ENCODE peak calls at places on chromosomes 4 and X, in eight cellular contexts. One of them, this sample, is unnamed.
A peak's percentile ranks its signal among the peaks of the same experiment; 100 is the strongest.

GRCh38 chr4:58216461-58216860 is 1106.3 kb upstream of the IGFBP7 start:
- DNase-seq in ovary: no peak
- DNase-seq in tibial nerve: no peak
- DNase-seq in PC-9: no peak
- DNase-seq in neural progenitor cell: no peak
- DNase-seq in pancreas: no peak
- DNase-seq in upper lobe of right lung: no peak
- DNase-seq in CD4-positive, alpha-beta memory T cell: no peak
- DNase-seq in this sample: no peak

GRCh38 chr4:94442251-94442650 is 9.5 kb upstream of the PDLIM5 start:
- DNase-seq in CD4-positive, alpha-beta memory T cell: no peak
- DNase-seq in ovary: no peak
- DNase-seq in neural progenitor cell: no peak
- DNase-seq in upper lobe of right lung: no peak
- DNase-seq in PC-9: no peak
- DNase-seq in pancreas: no peak
- DNase-seq in tibial nerve: no peak
- DNase-seq in this sample: no peak

GRCh38 chrX:1097328-1097727 is 115.1 kb downstream of the CRLF2 start:
- DNase-seq in ovary: no peak
- DNase-seq in tibial nerve: no peak
- DNase-seq in pancreas: no peak
- DNase-seq in upper lobe of right lung: no peak
- DNase-seq in CD4-positive, alpha-beta memory T cell: no peak
- DNase-seq in PC-9: no peak
- DNase-seq in neural progenitor cell: no peak
- DNase-seq in this sample: no peak

GRCh38 chrX:122565952-122566351 is 618.1 kb upstream of the GRIA3 start:
- DNase-seq in tibial nerve: no peak
- DNase-seq in PC-9: no peak
- DNase-seq in upper lobe of right lung: no peak
- DNase-seq in neural progenitor cell: no peak
- DNase-seq in ovary: no peak
- DNase-seq in pancreas: peak; percentile 14
- DNase-seq in CD4-positive, alpha-beta memory T cell: no peak
- DNase-seq in this sample: no peak

GRCh38 chrX:114959729-114960128 is 57.7 kb downstream of the IL13RA2 start:
- DNase-seq in upper lobe of right lung: no peak
- DNase-seq in pancreas: no peak
- DNase-seq in CD4-positive, alpha-beta memory T cell: no peak
- DNase-seq in neural progenitor cell: peak; percentile 9
- DNase-seq in tibial nerve: no peak
- DNase-seq in ovary: no peak
- DNase-seq in PC-9: no peak
- DNase-seq in this sample: no peak

GRCh38 chrX:102042706-102043325 is 82.7 kb upstream of the TCEAL2 start:
- DNase-seq in pancreas: no peak
- DNase-seq in tibial nerve: no peak
- DNase-seq in CD4-positive, alpha-beta memory T cell: no peak
- DNase-seq in neural progenitor cell: no peak
- DNase-seq in ovary: no peak
- DNase-seq in PC-9: no peak
- DNase-seq in upper lobe of right lung: no peak
- DNase-seq in this sample: no peak

GRCh38 chr4:173522874-173523395 is 7.1 kb downstream of the HAND2 start:
- DNase-seq in tibial nerve: no peak
- DNase-seq in PC-9: no peak
- DNase-seq in upper lobe of right lung: no peak
- DNase-seq in ovary: no peak
- DNase-seq in CD4-positive, alpha-beta memory T cell: no peak
- DNase-seq in neural progenitor cell: no peak
- DNase-seq in pancreas: no peak
- DNase-seq in this sample: no peak

GRCh38 chr4:61298178-61298740 is 98.1 kb downstream of the ADGRL3 start:
- DNase-seq in PC-9: no peak
- DNase-seq in CD4-positive, alpha-beta memory T cell: no peak
- DNase-seq in neural progenitor cell: peak; percentile 52
- DNase-seq in tibial nerve: no peak
- DNase-seq in pancreas: no peak
- DNase-seq in ovary: no peak
- DNase-seq in upper lobe of right lung: no peak
- DNase-seq in this sample: no peak

GRCh38 chr4:164379694-164380093 is 374.2 kb upstream of the SMIM31 start:
- DNase-seq in upper lobe of right lung: no peak
- DNase-seq in PC-9: no peak
- DNase-seq in ovary: no peak
- DNase-seq in pancreas: no peak
- DNase-seq in neural progenitor cell: no peak
- DNase-seq in tibial nerve: no peak
- DNase-seq in CD4-positive, alpha-beta memory T cell: no peak
- DNase-seq in this sample: no peak

GRCh38 chr4:6568689-6569332 is 6.2 kb upstream of the MAN2B2 start:
- DNase-seq in tibial nerve: no peak
- DNase-seq in CD4-positive, alpha-beta memory T cell: no peak
- DNase-seq in upper lobe of right lung: no peak
- DNase-seq in ovary: no peak
- DNase-seq in pancreas: no peak
- DNase-seq in PC-9: peak; percentile 32
- DNase-seq in neural progenitor cell: no peak
- DNase-seq in this sample: no peak

GRCh38 chrX:22366866-22367265 is 94.2 kb downstream of the CBLL2 start:
- DNase-seq in tibial nerve: no peak
- DNase-seq in CD4-positive, alpha-beta memory T cell: no peak
- DNase-seq in ovary: no peak
- DNase-seq in PC-9: no peak
- DNase-seq in pancreas: no peak
- DNase-seq in neural progenitor cell: no peak
- DNase-seq in upper lobe of right lung: no peak
- DNase-seq in this sample: no peak

GRCh38 chr4:189053621-189054020 is 887.1 kb upstream of the FRG1 start:
- DNase-seq in upper lobe of right lung: no peak
- DNase-seq in ovary: no peak
- DNase-seq in tibial nerve: no peak
- DNase-seq in PC-9: no peak
- DNase-seq in neural progenitor cell: peak; percentile 63
- DNase-seq in CD4-positive, alpha-beta memory T cell: no peak
- DNase-seq in pancreas: no peak
- DNase-seq in this sample: no peak

GRCh38 chr4:1305781-1306455 is 16.2 kb downstream of the MAEA start:
- DNase-seq in upper lobe of right lung: no peak
- DNase-seq in PC-9: no peak
- DNase-seq in CD4-positive, alpha-beta memory T cell: peak; percentile 67
- DNase-seq in neural progenitor cell: no peak
- DNase-seq in pancreas: no peak
- DNase-seq in ovary: no peak
- DNase-seq in tibial nerve: no peak
- DNase-seq in this sample: peak; percentile 13

GRCh38 chrX:8430444-8430843 is 34.2 kb upstream of the VCX3B start:
- DNase-seq in pancreas: no peak
- DNase-seq in PC-9: no peak
- DNase-seq in CD4-positive, alpha-beta memory T cell: no peak
- DNase-seq in neural progenitor cell: no peak
- DNase-seq in tibial nerve: no peak
- DNase-seq in upper lobe of right lung: no peak
- DNase-seq in ovary: no peak
- DNase-seq in this sample: no peak

GRCh38 chr4:1323635-1324442 is 23.2 kb upstream of the UVSSA start:
- DNase-seq in neural progenitor cell: no peak
- DNase-seq in ovary: no peak
- DNase-seq in PC-9: peak; percentile 51
- DNase-seq in tibial nerve: no peak
- DNase-seq in CD4-positive, alpha-beta memory T cell: no peak
- DNase-seq in upper lobe of right lung: peak; percentile 5
- DNase-seq in pancreas: no peak
- DNase-seq in this sample: no peak

GRCh38 chrX:106791495-106791894 is 11.0 kb upstream of the TBC1D8B start:
- DNase-seq in PC-9: no peak
- DNase-seq in ovary: no peak
- DNase-seq in neural progenitor cell: no peak
- DNase-seq in tibial nerve: no peak
- DNase-seq in upper lobe of right lung: no peak
- DNase-seq in pancreas: no peak
- DNase-seq in CD4-positive, alpha-beta memory T cell: no peak
- DNase-seq in this sample: no peak

GRCh38 chrX:155993421-155993820 is 4.1 kb upstream of the IL9R start:
- DNase-seq in ovary: no peak
- DNase-seq in tibial nerve: no peak
- DNase-seq in upper lobe of right lung: no peak
- DNase-seq in pancreas: no peak
- DNase-seq in PC-9: no peak
- DNase-seq in neural progenitor cell: no peak
- DNase-seq in CD4-positive, alpha-beta memory T cell: no peak
- DNase-seq in this sample: no peak

GRCh38 chrX:155998116-155998515 is 620 bp downstream of the IL9R start:
- DNase-seq in pancreas: no peak
- DNase-seq in ovary: no peak
- DNase-seq in tibial nerve: no peak
- DNase-seq in PC-9: no peak
- DNase-seq in upper lobe of right lung: no peak
- DNase-seq in CD4-positive, alpha-beta memory T cell: no peak
- DNase-seq in neural progenitor cell: no peak
- DNase-seq in this sample: no peak

GRCh38 chrX:155998761-155999510 is 1.4 kb downstream of the IL9R start:
- DNase-seq in tibial nerve: no peak
- DNase-seq in pancreas: no peak
- DNase-seq in PC-9: no peak
- DNase-seq in ovary: no peak
- DNase-seq in neural progenitor cell: no peak
- DNase-seq in CD4-positive, alpha-beta memory T cell: no peak
- DNase-seq in upper lobe of right lung: no peak
- DNase-seq in this sample: no peak

GRCh38 chrX:155997436-155997835 is at the start of gene IL9R:
- DNase-seq in tibial nerve: no peak
- DNase-seq in CD4-positive, alpha-beta memory T cell: peak; percentile 70
- DNase-seq in neural progenitor cell: no peak
- DNase-seq in PC-9: no peak
- DNase-seq in ovary: no peak
- DNase-seq in upper lobe of right lung: no peak
- DNase-seq in pancreas: no peak
- DNase-seq in this sample: no peak

DNA sequence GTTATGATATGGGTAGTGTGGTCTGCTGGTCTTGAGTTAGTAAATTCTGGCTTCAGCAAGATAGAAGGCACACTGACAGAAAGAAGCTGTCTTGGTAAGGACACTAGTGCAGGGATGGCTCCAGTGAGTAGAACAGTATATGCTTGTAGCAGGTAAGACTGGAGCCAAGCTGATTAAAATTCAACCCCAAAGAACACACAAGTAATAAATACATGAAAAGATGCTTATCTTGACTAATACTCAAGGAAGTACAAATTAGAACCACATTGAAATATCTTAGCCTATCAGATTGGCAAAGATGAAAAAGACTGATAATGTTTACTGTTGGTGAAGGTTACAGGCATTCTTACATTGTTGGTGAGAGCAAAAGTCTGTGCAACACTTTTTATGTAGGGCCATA is 2.0 kb upstream of the IL9R start:
- DNase-seq in neural progenitor cell: no peak
- DNase-seq in pancreas: no peak
- DNase-seq in PC-9: no peak
- DNase-seq in tibial nerve: no peak
- DNase-seq in ovary: no peak
- DNase-seq in CD4-positive, alpha-beta memory T cell: no peak
- DNase-seq in upper lobe of right lung: no peak
- DNase-seq in this sample: no peak
- H3K9me3 ChIP-seq in neural progenitor cell: peaks cover 5% of the 10 kb centered on the region
- H3K9me3 ChIP-seq in pancreas: no peaks in the 10 kb centered on the region
- H3K9me3 ChIP-seq in PC-9: no peaks in the 10 kb centered on the region
- H3K9me3 ChIP-seq in tibial nerve: no peaks in the 10 kb centered on the region
- H3K9me3 ChIP-seq in ovary: no peaks in the 10 kb centered on the region
- H3K9me3 ChIP-seq in CD4-positive, alpha-beta memory T cell: no peaks in the 10 kb centered on the region
- H3K9me3 ChIP-seq in upper lobe of right lung: no peaks in the 10 kb centered on the region
- H3K9me3 ChIP-seq in this sample: no peaks in the 10 kb centered on the region

DNA sequence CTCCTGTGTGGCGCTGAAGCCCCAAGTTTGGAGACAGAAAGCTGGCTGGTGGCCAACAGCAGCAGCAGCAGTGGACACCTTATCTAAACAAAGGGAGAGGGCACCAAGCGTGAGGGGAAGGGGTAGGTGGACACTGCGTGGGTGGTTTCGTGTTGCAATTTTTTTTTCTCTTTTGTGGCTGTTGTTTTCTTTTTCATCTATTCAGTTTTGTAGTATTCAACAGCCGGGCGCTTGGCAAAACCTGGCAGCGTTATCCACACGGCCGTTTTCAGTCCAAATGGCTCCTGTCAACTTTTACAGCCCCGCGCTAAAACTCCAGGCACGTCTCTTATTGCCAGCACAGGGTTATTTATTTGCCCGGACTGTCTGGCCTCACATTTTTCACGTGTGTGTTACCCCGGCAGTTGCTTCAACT is 192.3 kb downstream of the BCOR start:
- DNase-seq in upper lobe of right lung: no peak
- DNase-seq in neural progenitor cell: no peak
- DNase-seq in ovary: peak; percentile 40
- DNase-seq in CD4-positive, alpha-beta memory T cell: no peak
- DNase-seq in PC-9: no peak
- DNase-seq in tibial nerve: no peak
- DNase-seq in pancreas: peak; percentile 49
- DNase-seq in this sample: no peak
- H3K4me1 ChIP-seq in upper lobe of right lung: peaks cover 3% of the 10 kb centered on the region
- H3K4me1 ChIP-seq in neural progenitor cell: peaks cover 20% of the 10 kb centered on the region
- H3K4me1 ChIP-seq in ovary: peaks cover 4% of the 10 kb centered on the region
- H3K4me1 ChIP-seq in CD4-positive, alpha-beta memory T cell: no peaks in the 10 kb centered on the region
- H3K4me1 ChIP-seq in PC-9: no peaks in the 10 kb centered on the region
- H3K4me1 ChIP-seq in tibial nerve: no peaks in the 10 kb centered on the region
- H3K4me1 ChIP-seq in pancreas: no peaks in the 10 kb centered on the region
- H3K4me1 ChIP-seq in this sample: peaks cover 4% of the 10 kb centered on the region

DNA sequence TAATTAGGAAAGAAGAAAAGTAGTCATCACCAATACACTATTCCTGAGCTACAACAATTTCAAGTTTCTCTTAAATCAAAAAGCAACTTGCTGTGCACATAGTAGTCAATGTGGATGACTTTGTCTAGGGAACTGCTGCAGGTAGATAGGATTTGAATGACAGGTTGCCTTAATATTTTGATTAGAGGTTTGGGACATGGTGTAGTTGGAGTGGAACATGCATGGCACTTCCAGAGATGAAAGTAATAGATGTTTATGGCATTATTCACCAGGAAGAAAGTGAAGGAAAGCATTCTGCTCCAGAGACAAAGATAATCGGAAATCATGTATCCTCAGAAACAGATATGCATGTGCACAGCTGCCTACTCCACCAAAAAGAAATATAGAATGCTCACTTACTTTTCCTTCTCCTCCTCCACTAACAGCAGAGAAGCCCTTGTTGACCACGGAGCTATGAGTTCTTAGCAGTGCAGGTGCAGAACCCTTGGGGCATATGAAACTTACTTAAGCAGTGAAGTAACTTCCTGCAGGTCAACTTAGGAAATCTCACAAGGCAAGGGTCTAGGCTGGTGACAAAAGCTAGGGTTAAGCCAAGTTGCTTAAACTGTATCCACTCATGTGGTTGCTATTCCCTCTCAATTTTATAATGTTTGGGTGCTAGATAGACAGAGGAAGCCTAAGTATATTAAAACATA is 390.8 kb downstream of the HNRNPD start:
- DNase-seq in PC-9: no peak
- DNase-seq in upper lobe of right lung: no peak
- DNase-seq in pancreas: no peak
- DNase-seq in tibial nerve: no peak
- DNase-seq in neural progenitor cell: no peak
- DNase-seq in ovary: no peak
- DNase-seq in CD4-positive, alpha-beta memory T cell: no peak
- DNase-seq in this sample: no peak
- H3K4me3 ChIP-seq in PC-9: no peak overlapping the region
- H3K4me3 ChIP-seq in upper lobe of right lung: no peak overlapping the region
- H3K4me3 ChIP-seq in pancreas: no peak overlapping the region
- H3K4me3 ChIP-seq in tibial nerve: no peak overlapping the region
- H3K4me3 ChIP-seq in neural progenitor cell: no peak overlapping the region
- H3K4me3 ChIP-seq in ovary: no peak overlapping the region
- H3K4me3 ChIP-seq in CD4-positive, alpha-beta memory T cell: no peak overlapping the region
- H3K4me3 ChIP-seq in this sample: no peak overlapping the region

GRCh38 chr4:32985256-32985655 is 2265.1 kb downstream of the PCDH7 start:
- DNase-seq in ovary: no peak
- DNase-seq in CD4-positive, alpha-beta memory T cell: no peak
- DNase-seq in tibial nerve: no peak
- DNase-seq in pancreas: no peak
- DNase-seq in PC-9: no peak
- DNase-seq in neural progenitor cell: no peak
- DNase-seq in upper lobe of right lung: no peak
- DNase-seq in this sample: no peak
- H3K9me3 ChIP-seq in ovary: no peaks in the 10 kb centered on the region
- H3K9me3 ChIP-seq in CD4-positive, alpha-beta memory T cell: no peaks in the 10 kb centered on the region
- H3K9me3 ChIP-seq in tibial nerve: no peaks in the 10 kb centered on the region
- H3K9me3 ChIP-seq in pancreas: no peaks in the 10 kb centered on the region
- H3K9me3 ChIP-seq in PC-9: no peaks in the 10 kb centered on the region
- H3K9me3 ChIP-seq in neural progenitor cell: no peaks in the 10 kb centered on the region
- H3K9me3 ChIP-seq in upper lobe of right lung: no peaks in the 10 kb centered on the region
- H3K9me3 ChIP-seq in this sample: no peaks in the 10 kb centered on the region